ENCODE peak calls at places on chromosomes 1 and 21, in eight cellular contexts. S is omental fat pad, W is IMR-90, X is neural crest cell, Z is GM13976, D is heart left ventricle, F is GM20000, Q is heart right ventricle. Y is an unnamed sample.

GRCh38 chr21:27622636-27623035 is 655.7 kb upstream of the ADAMTS5 start:
- DNase-seq in D (no peak), Q (no peak), X (no peak), F (no peak), W (no peak), Z (no peak), S (no peak), Y (no peak)

GRCh38 chr1:95254959-95255358 is 20.9 kb downstream of the RWDD3 start:
- DNase-seq in Z (no peak), Q (no peak), S (no peak), F (no peak), W (no peak), X (no peak), D (no peak), Y (no peak)

GRCh38 chr1:43021547-43022474 is 63.1 kb upstream of the SLC2A1 start:
- DNase-seq in Z (no peak), Q (no peak), X (no peak), S (no peak), W (no peak), F (no peak), D (no peak), Y (no peak)

GRCh38 chr1:33494929-33495328 is 22.5 kb downstream of the ZSCAN20 start:
- DNase-seq in F (no peak), Z (no peak), X (no peak), Q (no peak), D (no peak), W (no peak), S (no peak), Y (no peak)

GRCh38 chr1:168637350-168637991 is 61.1 kb downstream of the XCL1 start:
- DNase-seq in D (no peak), Z (peak; percentile 15), X (no peak), F (peak; percentile 40), W (peak; percentile 38), Q (no peak), S (no peak), Y (no peak)

GRCh38 chr1:166915941-166916340 is 39.9 kb upstream of the TADA1 start:
- DNase-seq in S (no peak), X (no peak), W (peak; percentile 2), Q (no peak), F (no peak), Z (no peak), D (no peak), Y (no peak)

GRCh38 chr1:227731241-227731677 is 3.8 kb downstream of the JMJD4 start:
- DNase-seq in Q (no peak), S (no peak), X (no peak), W (no peak), Z (no peak), D (no peak), F (no peak), Y (no peak)

GRCh38 chr1:150406483-150406882 is 42.5 kb downstream of the RPRD2 start:
- DNase-seq in S (no peak), D (no peak), Q (no peak), X (no peak), W (no peak), Z (no peak), F (no peak), Y (no peak)

GRCh38 chr1:50968884-50969610 is 998 bp upstream of the CDKN2C start:
- DNase-seq in Z (peak; percentile 65), F (peak; percentile 76), W (no peak), S (no peak), X (peak; percentile 33), Q (peak; percentile 54), D (peak; percentile 83), Y (no peak)

GRCh38 chr1:31831397-31832378 is 15.9 kb upstream of the SPOCD1 start:
- DNase-seq in D (no peak), F (no peak), S (no peak), W (peak; percentile 83), Z (no peak), Q (no peak), X (no peak), Y (no peak)

GRCh38 chr1:12184008-12184681 is 17.4 kb downstream of the TNFRSF1B start:
- DNase-seq in S (no peak), Q (peak; percentile 86), D (peak; percentile 93), X (peak; percentile 65), W (peak; percentile 85), F (no peak), Z (peak; percentile 64), Y (peak; percentile 64)

GRCh38 chr1:112436384-112437156 is 40.6 kb downstream of the CTTNBP2NL start:
- DNase-seq in S (no peak), W (no peak), Z (no peak), X (no peak), Q (no peak), D (no peak), F (no peak), Y (no peak)

GRCh38 chr1:151693057-151693651 is 23.4 kb downstream of the CELF3 start:
- DNase-seq in X (no peak), F (no peak), D (no peak), Q (no peak), S (no peak), Z (no peak), W (peak; percentile 47), Y (no peak)

GRCh38 chr1:232016636-232017035 is 390.0 kb downstream of the DISC1 start:
- DNase-seq in S (no peak), X (no peak), F (no peak), W (peak; percentile 73), D (no peak), Q (no peak), Z (no peak), Y (no peak)

GRCh38 chr1:48876221-48876785 is 99.6 kb upstream of the BEND5 start:
- DNase-seq in D (no peak), W (no peak), S (no peak), Q (no peak), F (no peak), Z (no peak), X (no peak), Y (no peak)

GRCh38 chr1:199242162-199242561 is 603.3 kb downstream of the PTPRC start:
- DNase-seq in Z (no peak), Q (no peak), W (no peak), X (no peak), F (no peak), D (no peak), S (no peak), Y (no peak)

GRCh38 chr1:69479734-69480133 is 88.0 kb upstream of the LRRC7 start:
- DNase-seq in S (no peak), D (no peak), X (no peak), F (no peak), Z (no peak), W (no peak), Q (no peak), Y (no peak)

GRCh38 chr1:77543822-77544448 is 138.5 kb downstream of the ZZZ3 start:
- DNase-seq in Q (no peak), D (no peak), S (no peak), Z (no peak), W (peak; percentile 75), X (no peak), F (no peak), Y (no peak)

GRCh38 chr1:193629875-193630274 is 443.5 kb upstream of the B3GALT2 start:
- DNase-seq in F (no peak), Q (no peak), W (no peak), Z (no peak), D (no peak), X (no peak), S (no peak), Y (no peak)

GRCh38 chr1:34851431-34852105 is 8.0 kb downstream of the SMIM12 start:
- DNase-seq in S (no peak), W (no peak), Z (no peak), D (peak; percentile 81), F (no peak), X (no peak), Q (peak; percentile 78), Y (peak; percentile 91)
- TF ChIP-seq CTCF in S (no peak), W (no peak), Z (no peak), D (no peak), F (no peak), X (no peak), Q (no peak), Y (no peak)

DNA sequence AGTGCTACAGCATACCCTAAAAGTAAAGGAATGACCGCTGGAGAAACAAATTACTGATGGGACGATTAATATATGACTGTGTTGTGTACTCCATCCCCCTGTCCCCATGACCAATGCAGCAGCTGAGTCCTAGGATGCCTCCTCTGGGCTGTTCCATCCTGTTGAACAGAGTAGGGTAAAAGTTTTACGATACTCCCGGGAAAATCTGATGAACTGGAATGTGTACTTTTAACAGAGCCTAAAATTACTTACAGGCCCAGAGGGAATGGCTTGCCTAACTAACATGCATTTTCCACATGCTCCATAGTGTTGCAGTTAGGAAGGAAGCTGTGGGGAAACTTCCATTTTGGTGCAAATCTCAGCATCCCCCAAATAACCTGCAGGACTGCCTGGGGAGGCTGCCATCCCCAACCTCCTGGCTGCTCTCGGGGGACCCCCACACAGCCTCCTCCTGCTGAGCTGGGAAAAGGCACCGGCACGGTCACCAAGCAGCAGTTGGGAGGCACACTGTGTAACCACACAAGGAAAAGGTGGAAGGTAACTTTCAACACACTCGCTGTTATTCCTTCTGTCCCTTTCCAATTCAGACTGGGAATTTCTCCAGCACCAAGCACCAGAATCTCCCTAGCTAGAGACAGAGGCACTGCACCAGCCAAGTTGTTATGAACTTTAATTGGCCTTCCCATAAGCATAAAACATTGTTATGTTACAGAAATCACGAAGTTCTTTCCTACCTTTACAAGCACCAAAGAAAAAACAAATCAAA is 97.2 kb downstream of the BCAR3 start:
- DNase-seq in S (no peak), D (no peak), Z (no peak), X (no peak), F (no peak), W (no peak), Q (no peak), Y (peak; percentile 45)
- TF ChIP-seq CTCF in S (no peak), D (peak; percentile 24), Z (no peak), X (no peak), F (no peak), W (no peak), Q (no peak), Y (no peak)

GRCh38 chr1:30322859-30323257 is 400.5 kb downstream of the MATN1 start:
- DNase-seq in S (no peak), X (no peak), F (no peak), W (no peak), Z (no peak), Q (no peak), D (no peak), Y (no peak)
- TF ChIP-seq CTCF in S (no peak), X (no peak), F (no peak), W (no peak), Z (no peak), Q (no peak), D (no peak), Y (no peak)

GRCh38 chr1:89959719-89960118 is 35.2 kb upstream of the ZNF326 start:
- DNase-seq in Z (no peak), X (no peak), F (no peak), Q (no peak), D (no peak), W (no peak), S (no peak), Y (no peak)

GRCh38 chr1:89965203-89965900 is 29.6 kb upstream of the ZNF326 start:
- DNase-seq in Q (no peak), D (no peak), S (no peak), F (no peak), X (no peak), W (no peak), Z (no peak), Y (no peak)

GRCh38 chr1:89962742-89963075 is 32.2 kb upstream of the ZNF326 start:
- DNase-seq in S (no peak), Q (no peak), F (no peak), X (no peak), Z (no peak), D (no peak), W (peak; percentile 64), Y (no peak)

GRCh38 chr1:89959070-89959654 is 35.7 kb upstream of the ZNF326 start:
- DNase-seq in X (no peak), Z (no peak), W (no peak), F (no peak), Q (no peak), D (no peak), S (no peak), Y (no peak)

GRCh38 chr1:89962024-89962741 is 32.7 kb upstream of the ZNF326 start:
- DNase-seq in F (no peak), S (no peak), X (no peak), Q (no peak), D (no peak), W (peak; percentile 68), Z (no peak), Y (no peak)
- TF ChIP-seq CTCF in F (no peak), S (no peak), X (no peak), Q (no peak), D (no peak), W (no peak), Z (no peak), Y (no peak)

Y was measured in ascending aorta.